ENCODE peak calls at places on chromosomes 12 and 14, in nine cellular contexts. One of them, this sample, is unnamed.

GRCh38 chr14:97290065-97290464 is 492.9 kb downstream of the VRK1 start:
- DNase-seq in A549: no peak
- DNase-seq in right lobe of liver: no peak
- DNase-seq in stomach: no peak
- DNase-seq in HCT116: no peak
- DNase-seq in uterus: no peak
- DNase-seq in sigmoid colon: no peak
- DNase-seq in heart left ventricle: no peak
- DNase-seq in ovary: no peak
- DNase-seq in this sample: no peak

GRCh38 chr14:62168564-62169155 is 406.4 kb downstream of the SNAPC1 start:
- DNase-seq in A549: no peak
- DNase-seq in right lobe of liver: no peak
- DNase-seq in stomach: no peak
- DNase-seq in HCT116: no peak
- DNase-seq in uterus: no peak
- DNase-seq in sigmoid colon: no peak
- DNase-seq in heart left ventricle: no peak
- DNase-seq in ovary: no peak
- DNase-seq in this sample: no peak

GRCh38 chr12:45234134-45234865 is 18.4 kb downstream of the ANO6 start:
- DNase-seq in A549: peak; percentile 91
- DNase-seq in right lobe of liver: no peak
- DNase-seq in stomach: no peak
- DNase-seq in HCT116: peak; percentile 88
- DNase-seq in uterus: peak; percentile 58
- DNase-seq in sigmoid colon: peak; percentile 71
- DNase-seq in heart left ventricle: peak; percentile 47
- DNase-seq in ovary: peak; percentile 52
- DNase-seq in this sample: no peak

GRCh38 chr12:11746024-11746771 is 96.7 kb downstream of the ETV6 start:
- DNase-seq in A549: peak; percentile 77
- DNase-seq in right lobe of liver: no peak
- DNase-seq in stomach: no peak
- DNase-seq in HCT116: no peak
- DNase-seq in uterus: no peak
- DNase-seq in sigmoid colon: no peak
- DNase-seq in heart left ventricle: no peak
- DNase-seq in ovary: no peak
- DNase-seq in this sample: no peak

GRCh38 chr14:79587194-79587593 is 624.1 kb downstream of the DIO2 start:
- DNase-seq in A549: no peak
- DNase-seq in right lobe of liver: no peak
- DNase-seq in stomach: no peak
- DNase-seq in HCT116: no peak
- DNase-seq in uterus: no peak
- DNase-seq in sigmoid colon: no peak
- DNase-seq in heart left ventricle: no peak
- DNase-seq in ovary: no peak
- DNase-seq in this sample: no peak

GRCh38 chr12:30753233-30753632 is 1.5 kb downstream of the CAPRIN2 start:
- DNase-seq in A549: peak; percentile 60
- DNase-seq in right lobe of liver: no peak
- DNase-seq in stomach: no peak
- DNase-seq in HCT116: no peak
- DNase-seq in uterus: no peak
- DNase-seq in sigmoid colon: no peak
- DNase-seq in heart left ventricle: no peak
- DNase-seq in ovary: no peak
- DNase-seq in this sample: no peak

GRCh38 chr12:121170581-121171260 is 38.0 kb downstream of the P2RX7 start:
- DNase-seq in A549: no peak
- DNase-seq in right lobe of liver: no peak
- DNase-seq in stomach: no peak
- DNase-seq in HCT116: no peak
- DNase-seq in uterus: no peak
- DNase-seq in sigmoid colon: no peak
- DNase-seq in heart left ventricle: no peak
- DNase-seq in ovary: no peak
- DNase-seq in this sample: no peak

GRCh38 chr12:87136330-87136976 is 880.3 kb upstream of the MGAT4C start:
- DNase-seq in A549: peak; percentile 18
- DNase-seq in right lobe of liver: no peak
- DNase-seq in stomach: no peak
- DNase-seq in HCT116: no peak
- DNase-seq in uterus: no peak
- DNase-seq in sigmoid colon: no peak
- DNase-seq in heart left ventricle: no peak
- DNase-seq in ovary: no peak
- DNase-seq in this sample: no peak

GRCh38 chr12:126507231-126507630 is 1442.0 kb downstream of the AACS start:
- DNase-seq in A549: no peak
- DNase-seq in right lobe of liver: no peak
- DNase-seq in stomach: no peak
- DNase-seq in HCT116: no peak
- DNase-seq in uterus: no peak
- DNase-seq in sigmoid colon: no peak
- DNase-seq in heart left ventricle: no peak
- DNase-seq in ovary: no peak
- DNase-seq in this sample: no peak

GRCh38 chr14:23486116-23486515 is 16.6 kb downstream of the NGDN start:
- DNase-seq in A549: no peak
- DNase-seq in right lobe of liver: no peak
- DNase-seq in stomach: no peak
- DNase-seq in HCT116: no peak
- DNase-seq in uterus: no peak
- DNase-seq in sigmoid colon: no peak
- DNase-seq in heart left ventricle: no peak
- DNase-seq in ovary: no peak
- DNase-seq in this sample: no peak

GRCh38 chr14:70906785-70907171 is 481 bp upstream of the PCNX1 start:
- DNase-seq in A549: no peak
- DNase-seq in right lobe of liver: no peak
- DNase-seq in stomach: no peak
- DNase-seq in HCT116: no peak
- DNase-seq in uterus: no peak
- DNase-seq in sigmoid colon: no peak
- DNase-seq in heart left ventricle: no peak
- DNase-seq in ovary: no peak
- DNase-seq in this sample: no peak

GRCh38 chr12:98351089-98351488 is 164.3 kb upstream of the TMPO start:
- DNase-seq in A549: no peak
- DNase-seq in right lobe of liver: no peak
- DNase-seq in stomach: no peak
- DNase-seq in HCT116: no peak
- DNase-seq in uterus: no peak
- DNase-seq in sigmoid colon: no peak
- DNase-seq in heart left ventricle: no peak
- DNase-seq in ovary: no peak
- DNase-seq in this sample: no peak

GRCh38 chr12:546920-547845 is 87.4 kb downstream of the B4GALNT3 start:
- DNase-seq in A549: peak; percentile 74
- DNase-seq in right lobe of liver: peak; percentile 62
- DNase-seq in stomach: peak; percentile 75
- DNase-seq in HCT116: peak; percentile 34
- DNase-seq in uterus: peak; percentile 67
- DNase-seq in sigmoid colon: no peak
- DNase-seq in heart left ventricle: peak; percentile 71
- DNase-seq in ovary: peak; percentile 79
- DNase-seq in this sample: peak; percentile 73

GRCh38 chr12:57452937-57453509 is 2.1 kb upstream of the INHBE start:
- DNase-seq in A549: peak; percentile 84
- DNase-seq in right lobe of liver: peak; percentile 85
- DNase-seq in stomach: peak; percentile 82
- DNase-seq in HCT116: no peak
- DNase-seq in uterus: peak; percentile 75
- DNase-seq in sigmoid colon: peak; percentile 89
- DNase-seq in heart left ventricle: peak; percentile 83
- DNase-seq in ovary: peak; percentile 85
- DNase-seq in this sample: peak; percentile 79

GRCh38 chr12:57452181-57452936 is 2.7 kb upstream of the INHBE start:
- DNase-seq in A549: peak; percentile 82
- DNase-seq in right lobe of liver: peak; percentile 56
- DNase-seq in stomach: no peak
- DNase-seq in HCT116: no peak
- DNase-seq in uterus: no peak
- DNase-seq in sigmoid colon: no peak
- DNase-seq in heart left ventricle: peak; percentile 76
- DNase-seq in ovary: no peak
- DNase-seq in this sample: no peak

GRCh38 chr12:57449375-57449774 is 5.7 kb upstream of the INHBE start:
- DNase-seq in A549: no peak
- DNase-seq in right lobe of liver: no peak
- DNase-seq in stomach: no peak
- DNase-seq in HCT116: no peak
- DNase-seq in uterus: no peak
- DNase-seq in sigmoid colon: no peak
- DNase-seq in heart left ventricle: no peak
- DNase-seq in ovary: no peak
- DNase-seq in this sample: no peak

GRCh38 chr12:57450057-57450456 is 5.0 kb upstream of the INHBE start:
- DNase-seq in A549: no peak
- DNase-seq in right lobe of liver: no peak
- DNase-seq in stomach: no peak
- DNase-seq in HCT116: no peak
- DNase-seq in uterus: no peak
- DNase-seq in sigmoid colon: no peak
- DNase-seq in heart left ventricle: no peak
- DNase-seq in ovary: no peak
- DNase-seq in this sample: no peak

GRCh38 chr12:57451233-57451778 is 3.8 kb upstream of the INHBE start:
- DNase-seq in A549: peak; percentile 35
- DNase-seq in right lobe of liver: peak; percentile 86
- DNase-seq in stomach: no peak
- DNase-seq in HCT116: no peak
- DNase-seq in uterus: no peak
- DNase-seq in sigmoid colon: no peak
- DNase-seq in heart left ventricle: no peak
- DNase-seq in ovary: no peak
- DNase-seq in this sample: no peak
- H3K27ac ChIP-seq in A549: peak overlapping the region; percentile 99
- H3K27ac ChIP-seq in right lobe of liver: peak overlapping the region; percentile 72
- H3K27ac ChIP-seq in stomach: no peak overlapping the region
- H3K27ac ChIP-seq in HCT116: no peak overlapping the region
- H3K27ac ChIP-seq in uterus: no peak overlapping the region
- H3K27ac ChIP-seq in sigmoid colon: no peak overlapping the region
- H3K27ac ChIP-seq in heart left ventricle: peak overlapping the region; percentile 92
- H3K27ac ChIP-seq in ovary: no peak overlapping the region
- H3K27ac ChIP-seq in this sample: no peak overlapping the region

DNA sequence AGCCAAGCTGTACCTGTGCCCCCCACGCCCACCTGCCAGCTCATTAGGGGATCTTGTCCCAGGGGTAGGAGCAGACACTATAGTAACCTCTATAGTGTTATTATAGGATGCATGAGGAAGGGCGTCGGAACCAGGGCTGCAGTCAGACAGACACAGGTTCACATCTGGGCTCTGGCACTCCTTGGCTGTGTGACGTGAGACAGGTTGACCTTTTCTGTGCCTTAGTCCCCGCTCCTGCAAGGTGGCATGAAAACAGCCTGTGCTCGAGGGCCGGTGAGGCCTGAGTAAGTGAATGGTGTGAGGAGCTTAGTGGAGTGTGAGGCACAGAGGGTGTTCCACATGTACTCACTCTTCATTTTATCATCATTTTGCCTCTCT is 19.0 kb downstream of the ASB2 start:
- DNase-seq in A549: no peak
- DNase-seq in right lobe of liver: no peak
- DNase-seq in stomach: no peak
- DNase-seq in HCT116: no peak
- DNase-seq in uterus: no peak
- DNase-seq in sigmoid colon: no peak
- DNase-seq in heart left ventricle: no peak
- DNase-seq in ovary: no peak
- DNase-seq in this sample: no peak
- TF ChIP-seq POLR2A in A549: no peak
- TF ChIP-seq POLR2A in right lobe of liver: no peak
- TF ChIP-seq POLR2A in stomach: no peak
- TF ChIP-seq POLR2A in HCT116: no peak
- TF ChIP-seq POLR2A in uterus: no peak
- TF ChIP-seq POLR2A in sigmoid colon: no peak
- TF ChIP-seq POLR2A in heart left ventricle: no peak
- TF ChIP-seq POLR2A in ovary: no peak
- TF ChIP-seq POLR2A in this sample: no peak

DNA sequence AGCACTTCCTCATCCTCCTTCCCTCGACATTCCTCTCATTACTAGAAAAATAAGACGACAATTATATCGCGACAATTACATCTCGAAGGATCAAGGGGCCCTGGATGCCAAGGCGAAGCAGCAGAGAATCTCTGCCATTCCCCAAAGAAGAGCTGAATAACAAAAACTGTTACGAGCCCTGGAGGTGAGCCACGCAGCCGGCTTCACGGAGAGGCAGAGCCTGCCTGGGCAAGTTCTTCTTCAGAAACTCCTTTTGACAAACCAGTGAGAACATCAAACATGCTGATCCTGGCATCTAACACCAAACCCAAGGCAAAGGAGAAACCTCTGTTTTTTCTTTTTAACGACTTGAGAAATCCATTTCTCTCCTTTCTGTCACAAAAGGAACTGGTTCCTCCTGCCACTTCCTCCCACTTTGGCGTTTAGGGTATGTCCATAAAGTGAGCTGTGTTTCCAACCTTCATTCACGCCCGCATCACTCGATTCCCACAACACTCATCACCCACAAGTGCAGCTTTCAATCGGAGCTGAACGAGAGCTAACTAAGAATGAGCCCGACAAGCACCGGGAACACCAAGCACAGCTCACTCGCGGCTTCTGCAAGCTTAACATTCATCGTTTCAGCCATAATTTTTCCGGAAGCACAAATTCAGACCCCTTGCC is 21.5 kb downstream of the CCDC88C start:
- DNase-seq in A549: no peak
- DNase-seq in right lobe of liver: no peak
- DNase-seq in stomach: no peak
- DNase-seq in HCT116: no peak
- DNase-seq in uterus: no peak
- DNase-seq in sigmoid colon: no peak
- DNase-seq in heart left ventricle: no peak
- DNase-seq in ovary: no peak
- DNase-seq in this sample: peak; percentile 59
- H3K27ac ChIP-seq in A549: no peak overlapping the region
- H3K27ac ChIP-seq in right lobe of liver: no peak overlapping the region
- H3K27ac ChIP-seq in stomach: no peak overlapping the region
- H3K27ac ChIP-seq in HCT116: no peak overlapping the region
- H3K27ac ChIP-seq in uterus: no peak overlapping the region
- H3K27ac ChIP-seq in sigmoid colon: no peak overlapping the region
- H3K27ac ChIP-seq in heart left ventricle: no peak overlapping the region
- H3K27ac ChIP-seq in ovary: no peak overlapping the region
- H3K27ac ChIP-seq in this sample: peak overlapping the region; percentile 80

GRCh38 chr14:76514599-76514998 is 138.7 kb downstream of the ESRRB start:
- DNase-seq in A549: peak; percentile 56
- DNase-seq in right lobe of liver: peak; percentile 33
- DNase-seq in stomach: no peak
- DNase-seq in HCT116: peak; percentile 48
- DNase-seq in uterus: no peak
- DNase-seq in sigmoid colon: no peak
- DNase-seq in heart left ventricle: no peak
- DNase-seq in ovary: no peak
- DNase-seq in this sample: no peak

GRCh38 chr14:76516884-76517283 is 140.9 kb downstream of the ESRRB start:
- DNase-seq in A549: no peak
- DNase-seq in right lobe of liver: no peak
- DNase-seq in stomach: no peak
- DNase-seq in HCT116: no peak
- DNase-seq in uterus: no peak
- DNase-seq in sigmoid colon: no peak
- DNase-seq in heart left ventricle: no peak
- DNase-seq in ovary: no peak
- DNase-seq in this sample: no peak

GRCh38 chr14:76518366-76518765 is 142.4 kb downstream of the ESRRB start:
- DNase-seq in A549: no peak
- DNase-seq in right lobe of liver: no peak
- DNase-seq in stomach: no peak
- DNase-seq in HCT116: no peak
- DNase-seq in uterus: no peak
- DNase-seq in sigmoid colon: no peak
- DNase-seq in heart left ventricle: no peak
- DNase-seq in ovary: no peak
- DNase-seq in this sample: no peak
- TF ChIP-seq POLR2A in A549: no peak
- TF ChIP-seq POLR2A in right lobe of liver: no peak
- TF ChIP-seq POLR2A in stomach: no peak
- TF ChIP-seq POLR2A in HCT116: no peak
- TF ChIP-seq POLR2A in uterus: no peak
- TF ChIP-seq POLR2A in sigmoid colon: no peak
- TF ChIP-seq POLR2A in heart left ventricle: no peak
- TF ChIP-seq POLR2A in ovary: no peak
- TF ChIP-seq POLR2A in this sample: no peak